ENCODE peak calls at places on chromosomes 13 and 19, in nine cellular contexts. One of them, this sample, is unnamed.

GRCh38 chr13:71879129-71879535 is 12.1 kb upstream of the DACH1 start:
- DNase-seq in EH: peak
- DNase-seq in adrenal gland: no peak
- DNase-seq in skeletal muscle cell: no peak
- DNase-seq in stimulated activated CD4-positive, alpha-beta T cell treated with anti-CD3 and anti-CD28 coated beads, Interleukin-4, amount 100 ng/mL, for 1 hour: no peak
- DNase-seq in H9: peak
- DNase-seq in activated T-helper 1 cell treated with anti-CD3 and anti-CD28 coated beads, Interleukin-12 subunit alpha, Interleukin-12 subunit beta, Interleukin-2, Interleukin-4 antibody, amounts not matched to agents 30 ng/mL and 10 ng/mL and 1 ng/mL, durations not matched to agents 14 hours and 24 hours and 36 hours: no peak
- DNase-seq in GF-D8: peak
- DNase-seq in T-helper 2 cell: no peak
- DNase-seq in this sample: peak

GRCh38 chr13:111575276-111575675 is 254.8 kb downstream of the TEX29 start:
- DNase-seq in EH: no peak
- DNase-seq in adrenal gland: no peak
- DNase-seq in skeletal muscle cell: no peak
- DNase-seq in stimulated activated CD4-positive, alpha-beta T cell treated with anti-CD3 and anti-CD28 coated beads, Interleukin-4, amount 100 ng/mL, for 1 hour: no peak
- DNase-seq in H9: no peak
- DNase-seq in activated T-helper 1 cell treated with anti-CD3 and anti-CD28 coated beads, Interleukin-12 subunit alpha, Interleukin-12 subunit beta, Interleukin-2, Interleukin-4 antibody, amounts not matched to agents 30 ng/mL and 10 ng/mL and 1 ng/mL, durations not matched to agents 14 hours and 24 hours and 36 hours: no peak
- DNase-seq in GF-D8: no peak
- DNase-seq in T-helper 2 cell: no peak
- DNase-seq in this sample: no peak

GRCh38 chr13:86108334-86108733 is 309.1 kb upstream of the SLITRK6 start:
- DNase-seq in EH: no peak
- DNase-seq in adrenal gland: no peak
- DNase-seq in skeletal muscle cell: no peak
- DNase-seq in stimulated activated CD4-positive, alpha-beta T cell treated with anti-CD3 and anti-CD28 coated beads, Interleukin-4, amount 100 ng/mL, for 1 hour: no peak
- DNase-seq in H9: no peak
- DNase-seq in activated T-helper 1 cell treated with anti-CD3 and anti-CD28 coated beads, Interleukin-12 subunit alpha, Interleukin-12 subunit beta, Interleukin-2, Interleukin-4 antibody, amounts not matched to agents 30 ng/mL and 10 ng/mL and 1 ng/mL, durations not matched to agents 14 hours and 24 hours and 36 hours: no peak
- DNase-seq in GF-D8: no peak
- DNase-seq in T-helper 2 cell: no peak
- DNase-seq in this sample: no peak

GRCh38 chr19:11192957-11193939 is 4.1 kb downstream of the KANK2 start:
- DNase-seq in EH: no peak
- DNase-seq in adrenal gland: no peak
- DNase-seq in skeletal muscle cell: no peak
- DNase-seq in stimulated activated CD4-positive, alpha-beta T cell treated with anti-CD3 and anti-CD28 coated beads, Interleukin-4, amount 100 ng/mL, for 1 hour: no peak
- DNase-seq in H9: no peak
- DNase-seq in activated T-helper 1 cell treated with anti-CD3 and anti-CD28 coated beads, Interleukin-12 subunit alpha, Interleukin-12 subunit beta, Interleukin-2, Interleukin-4 antibody, amounts not matched to agents 30 ng/mL and 10 ng/mL and 1 ng/mL, durations not matched to agents 14 hours and 24 hours and 36 hours: no peak
- DNase-seq in GF-D8: no peak
- DNase-seq in T-helper 2 cell: no peak
- DNase-seq in this sample: no peak

GRCh38 chr13:59356607-59357006 is 807.1 kb downstream of the DIAPH3 start:
- DNase-seq in EH: peak
- DNase-seq in adrenal gland: peak
- DNase-seq in skeletal muscle cell: peak
- DNase-seq in stimulated activated CD4-positive, alpha-beta T cell treated with anti-CD3 and anti-CD28 coated beads, Interleukin-4, amount 100 ng/mL, for 1 hour: no peak
- DNase-seq in H9: no peak
- DNase-seq in activated T-helper 1 cell treated with anti-CD3 and anti-CD28 coated beads, Interleukin-12 subunit alpha, Interleukin-12 subunit beta, Interleukin-2, Interleukin-4 antibody, amounts not matched to agents 30 ng/mL and 10 ng/mL and 1 ng/mL, durations not matched to agents 14 hours and 24 hours and 36 hours: no peak
- DNase-seq in GF-D8: peak
- DNase-seq in T-helper 2 cell: no peak
- DNase-seq in this sample: no peak

GRCh38 chr19:48372904-48373303 is 8.7 kb downstream of the SYNGR4 start:
- DNase-seq in EH: no peak
- DNase-seq in adrenal gland: no peak
- DNase-seq in skeletal muscle cell: no peak
- DNase-seq in stimulated activated CD4-positive, alpha-beta T cell treated with anti-CD3 and anti-CD28 coated beads, Interleukin-4, amount 100 ng/mL, for 1 hour: no peak
- DNase-seq in H9: no peak
- DNase-seq in activated T-helper 1 cell treated with anti-CD3 and anti-CD28 coated beads, Interleukin-12 subunit alpha, Interleukin-12 subunit beta, Interleukin-2, Interleukin-4 antibody, amounts not matched to agents 30 ng/mL and 10 ng/mL and 1 ng/mL, durations not matched to agents 14 hours and 24 hours and 36 hours: no peak
- DNase-seq in GF-D8: no peak
- DNase-seq in T-helper 2 cell: no peak
- DNase-seq in this sample: no peak

GRCh38 chr19:39641773-39642172 is 13.9 kb upstream of the LGALS16 start:
- DNase-seq in EH: no peak
- DNase-seq in adrenal gland: no peak
- DNase-seq in skeletal muscle cell: no peak
- DNase-seq in stimulated activated CD4-positive, alpha-beta T cell treated with anti-CD3 and anti-CD28 coated beads, Interleukin-4, amount 100 ng/mL, for 1 hour: no peak
- DNase-seq in H9: no peak
- DNase-seq in activated T-helper 1 cell treated with anti-CD3 and anti-CD28 coated beads, Interleukin-12 subunit alpha, Interleukin-12 subunit beta, Interleukin-2, Interleukin-4 antibody, amounts not matched to agents 30 ng/mL and 10 ng/mL and 1 ng/mL, durations not matched to agents 14 hours and 24 hours and 36 hours: no peak
- DNase-seq in GF-D8: no peak
- DNase-seq in T-helper 2 cell: no peak
- DNase-seq in this sample: no peak

GRCh38 chr19:42315024-42315423 is 1.9 kb downstream of the TMEM145 start:
- DNase-seq in EH: no peak
- DNase-seq in adrenal gland: no peak
- DNase-seq in skeletal muscle cell: no peak
- DNase-seq in stimulated activated CD4-positive, alpha-beta T cell treated with anti-CD3 and anti-CD28 coated beads, Interleukin-4, amount 100 ng/mL, for 1 hour: no peak
- DNase-seq in H9: no peak
- DNase-seq in activated T-helper 1 cell treated with anti-CD3 and anti-CD28 coated beads, Interleukin-12 subunit alpha, Interleukin-12 subunit beta, Interleukin-2, Interleukin-4 antibody, amounts not matched to agents 30 ng/mL and 10 ng/mL and 1 ng/mL, durations not matched to agents 14 hours and 24 hours and 36 hours: no peak
- DNase-seq in GF-D8: no peak
- DNase-seq in T-helper 2 cell: no peak
- DNase-seq in this sample: no peak

GRCh38 chr13:107289540-107289939 is 721.6 kb upstream of the ARGLU1 start:
- DNase-seq in EH: no peak
- DNase-seq in adrenal gland: no peak
- DNase-seq in skeletal muscle cell: no peak
- DNase-seq in stimulated activated CD4-positive, alpha-beta T cell treated with anti-CD3 and anti-CD28 coated beads, Interleukin-4, amount 100 ng/mL, for 1 hour: no peak
- DNase-seq in H9: no peak
- DNase-seq in activated T-helper 1 cell treated with anti-CD3 and anti-CD28 coated beads, Interleukin-12 subunit alpha, Interleukin-12 subunit beta, Interleukin-2, Interleukin-4 antibody, amounts not matched to agents 30 ng/mL and 10 ng/mL and 1 ng/mL, durations not matched to agents 14 hours and 24 hours and 36 hours: no peak
- DNase-seq in GF-D8: no peak
- DNase-seq in T-helper 2 cell: no peak
- DNase-seq in this sample: no peak

GRCh38 chr19:8050274-8051096 is 2.1 kb upstream of the CCL25 start:
- DNase-seq in EH: peak
- DNase-seq in adrenal gland: peak
- DNase-seq in skeletal muscle cell: peak
- DNase-seq in stimulated activated CD4-positive, alpha-beta T cell treated with anti-CD3 and anti-CD28 coated beads, Interleukin-4, amount 100 ng/mL, for 1 hour: peak
- DNase-seq in H9: peak
- DNase-seq in activated T-helper 1 cell treated with anti-CD3 and anti-CD28 coated beads, Interleukin-12 subunit alpha, Interleukin-12 subunit beta, Interleukin-2, Interleukin-4 antibody, amounts not matched to agents 30 ng/mL and 10 ng/mL and 1 ng/mL, durations not matched to agents 14 hours and 24 hours and 36 hours: peak
- DNase-seq in GF-D8: peak
- DNase-seq in T-helper 2 cell: peak
- DNase-seq in this sample: no peak

GRCh38 chr19:18507021-18507726 is 14.7 kb downstream of the ELL start:
- DNase-seq in EH: peak
- DNase-seq in adrenal gland: no peak
- DNase-seq in skeletal muscle cell: no peak
- DNase-seq in stimulated activated CD4-positive, alpha-beta T cell treated with anti-CD3 and anti-CD28 coated beads, Interleukin-4, amount 100 ng/mL, for 1 hour: no peak
- DNase-seq in H9: no peak
- DNase-seq in activated T-helper 1 cell treated with anti-CD3 and anti-CD28 coated beads, Interleukin-12 subunit alpha, Interleukin-12 subunit beta, Interleukin-2, Interleukin-4 antibody, amounts not matched to agents 30 ng/mL and 10 ng/mL and 1 ng/mL, durations not matched to agents 14 hours and 24 hours and 36 hours: no peak
- DNase-seq in GF-D8: peak
- DNase-seq in T-helper 2 cell: no peak
- DNase-seq in this sample: no peak

GRCh38 chr13:93080166-93080565 is 146.4 kb upstream of the GPC6 start:
- DNase-seq in EH: no peak
- DNase-seq in adrenal gland: no peak
- DNase-seq in skeletal muscle cell: no peak
- DNase-seq in stimulated activated CD4-positive, alpha-beta T cell treated with anti-CD3 and anti-CD28 coated beads, Interleukin-4, amount 100 ng/mL, for 1 hour: no peak
- DNase-seq in H9: no peak
- DNase-seq in activated T-helper 1 cell treated with anti-CD3 and anti-CD28 coated beads, Interleukin-12 subunit alpha, Interleukin-12 subunit beta, Interleukin-2, Interleukin-4 antibody, amounts not matched to agents 30 ng/mL and 10 ng/mL and 1 ng/mL, durations not matched to agents 14 hours and 24 hours and 36 hours: no peak
- DNase-seq in GF-D8: no peak
- DNase-seq in T-helper 2 cell: no peak
- DNase-seq in this sample: no peak

GRCh38 chr19:48994035-48994386 is 324 bp downstream of the RUVBL2 start:
- DNase-seq in EH: no peak
- DNase-seq in adrenal gland: no peak
- DNase-seq in skeletal muscle cell: no peak
- DNase-seq in stimulated activated CD4-positive, alpha-beta T cell treated with anti-CD3 and anti-CD28 coated beads, Interleukin-4, amount 100 ng/mL, for 1 hour: no peak
- DNase-seq in H9: no peak
- DNase-seq in activated T-helper 1 cell treated with anti-CD3 and anti-CD28 coated beads, Interleukin-12 subunit alpha, Interleukin-12 subunit beta, Interleukin-2, Interleukin-4 antibody, amounts not matched to agents 30 ng/mL and 10 ng/mL and 1 ng/mL, durations not matched to agents 14 hours and 24 hours and 36 hours: no peak
- DNase-seq in GF-D8: no peak
- DNase-seq in T-helper 2 cell: no peak
- DNase-seq in this sample: no peak

GRCh38 chr13:78722700-78723099 is 63.7 kb upstream of the OBI1 start:
- DNase-seq in EH: no peak
- DNase-seq in adrenal gland: no peak
- DNase-seq in skeletal muscle cell: no peak
- DNase-seq in stimulated activated CD4-positive, alpha-beta T cell treated with anti-CD3 and anti-CD28 coated beads, Interleukin-4, amount 100 ng/mL, for 1 hour: no peak
- DNase-seq in H9: no peak
- DNase-seq in activated T-helper 1 cell treated with anti-CD3 and anti-CD28 coated beads, Interleukin-12 subunit alpha, Interleukin-12 subunit beta, Interleukin-2, Interleukin-4 antibody, amounts not matched to agents 30 ng/mL and 10 ng/mL and 1 ng/mL, durations not matched to agents 14 hours and 24 hours and 36 hours: no peak
- DNase-seq in GF-D8: no peak
- DNase-seq in T-helper 2 cell: no peak
- DNase-seq in this sample: no peak

GRCh38 chr19:411723-412355 is 2.9 kb upstream of the C2CD4C start:
- DNase-seq in EH: no peak
- DNase-seq in adrenal gland: no peak
- DNase-seq in skeletal muscle cell: no peak
- DNase-seq in stimulated activated CD4-positive, alpha-beta T cell treated with anti-CD3 and anti-CD28 coated beads, Interleukin-4, amount 100 ng/mL, for 1 hour: no peak
- DNase-seq in H9: no peak
- DNase-seq in activated T-helper 1 cell treated with anti-CD3 and anti-CD28 coated beads, Interleukin-12 subunit alpha, Interleukin-12 subunit beta, Interleukin-2, Interleukin-4 antibody, amounts not matched to agents 30 ng/mL and 10 ng/mL and 1 ng/mL, durations not matched to agents 14 hours and 24 hours and 36 hours: no peak
- DNase-seq in GF-D8: no peak
- DNase-seq in T-helper 2 cell: no peak
- DNase-seq in this sample: no peak

GRCh38 chr19:4436231-4436630 is 21.4 kb downstream of the UBXN6 start:
- DNase-seq in EH: no peak
- DNase-seq in adrenal gland: no peak
- DNase-seq in skeletal muscle cell: no peak
- DNase-seq in stimulated activated CD4-positive, alpha-beta T cell treated with anti-CD3 and anti-CD28 coated beads, Interleukin-4, amount 100 ng/mL, for 1 hour: no peak
- DNase-seq in H9: no peak
- DNase-seq in activated T-helper 1 cell treated with anti-CD3 and anti-CD28 coated beads, Interleukin-12 subunit alpha, Interleukin-12 subunit beta, Interleukin-2, Interleukin-4 antibody, amounts not matched to agents 30 ng/mL and 10 ng/mL and 1 ng/mL, durations not matched to agents 14 hours and 24 hours and 36 hours: no peak
- DNase-seq in GF-D8: no peak
- DNase-seq in T-helper 2 cell: no peak
- DNase-seq in this sample: no peak

GRCh38 chr13:77177646-77178045 is 149.2 kb downstream of the MYCBP2 start:
- DNase-seq in EH: no peak
- DNase-seq in adrenal gland: no peak
- DNase-seq in skeletal muscle cell: no peak
- DNase-seq in stimulated activated CD4-positive, alpha-beta T cell treated with anti-CD3 and anti-CD28 coated beads, Interleukin-4, amount 100 ng/mL, for 1 hour: no peak
- DNase-seq in H9: no peak
- DNase-seq in activated T-helper 1 cell treated with anti-CD3 and anti-CD28 coated beads, Interleukin-12 subunit alpha, Interleukin-12 subunit beta, Interleukin-2, Interleukin-4 antibody, amounts not matched to agents 30 ng/mL and 10 ng/mL and 1 ng/mL, durations not matched to agents 14 hours and 24 hours and 36 hours: no peak
- DNase-seq in GF-D8: no peak
- DNase-seq in T-helper 2 cell: no peak
- DNase-seq in this sample: peak

GRCh38 chr13:29362849-29363604 is 232.5 kb downstream of the SLC7A1 start:
- DNase-seq in EH: peak
- DNase-seq in adrenal gland: peak
- DNase-seq in skeletal muscle cell: peak
- DNase-seq in stimulated activated CD4-positive, alpha-beta T cell treated with anti-CD3 and anti-CD28 coated beads, Interleukin-4, amount 100 ng/mL, for 1 hour: peak
- DNase-seq in H9: peak
- DNase-seq in activated T-helper 1 cell treated with anti-CD3 and anti-CD28 coated beads, Interleukin-12 subunit alpha, Interleukin-12 subunit beta, Interleukin-2, Interleukin-4 antibody, amounts not matched to agents 30 ng/mL and 10 ng/mL and 1 ng/mL, durations not matched to agents 14 hours and 24 hours and 36 hours: no peak
- DNase-seq in GF-D8: peak
- DNase-seq in T-helper 2 cell: no peak
- DNase-seq in this sample: peak

GRCh38 chr19:58128041-58128685 is 22.4 kb downstream of the ZNF329 start:
- DNase-seq in EH: peak
- DNase-seq in adrenal gland: no peak
- DNase-seq in skeletal muscle cell: no peak
- DNase-seq in stimulated activated CD4-positive, alpha-beta T cell treated with anti-CD3 and anti-CD28 coated beads, Interleukin-4, amount 100 ng/mL, for 1 hour: no peak
- DNase-seq in H9: no peak
- DNase-seq in activated T-helper 1 cell treated with anti-CD3 and anti-CD28 coated beads, Interleukin-12 subunit alpha, Interleukin-12 subunit beta, Interleukin-2, Interleukin-4 antibody, amounts not matched to agents 30 ng/mL and 10 ng/mL and 1 ng/mL, durations not matched to agents 14 hours and 24 hours and 36 hours: no peak
- DNase-seq in GF-D8: no peak
- DNase-seq in T-helper 2 cell: no peak
- DNase-seq in this sample: no peak

GRCh38 chr13:76300688-76301087 is 585.5 kb downstream of the KCTD12 start:
- DNase-seq in EH: no peak
- DNase-seq in adrenal gland: no peak
- DNase-seq in skeletal muscle cell: no peak
- DNase-seq in stimulated activated CD4-positive, alpha-beta T cell treated with anti-CD3 and anti-CD28 coated beads, Interleukin-4, amount 100 ng/mL, for 1 hour: no peak
- DNase-seq in H9: no peak
- DNase-seq in activated T-helper 1 cell treated with anti-CD3 and anti-CD28 coated beads, Interleukin-12 subunit alpha, Interleukin-12 subunit beta, Interleukin-2, Interleukin-4 antibody, amounts not matched to agents 30 ng/mL and 10 ng/mL and 1 ng/mL, durations not matched to agents 14 hours and 24 hours and 36 hours: no peak
- DNase-seq in GF-D8: no peak
- DNase-seq in T-helper 2 cell: no peak
- DNase-seq in this sample: no peak

GRCh38 chr19:33366127-33366526 is 7.4 kb upstream of the CEBPG start:
- DNase-seq in EH: no peak
- DNase-seq in adrenal gland: no peak
- DNase-seq in skeletal muscle cell: no peak
- DNase-seq in stimulated activated CD4-positive, alpha-beta T cell treated with anti-CD3 and anti-CD28 coated beads, Interleukin-4, amount 100 ng/mL, for 1 hour: no peak
- DNase-seq in H9: no peak
- DNase-seq in activated T-helper 1 cell treated with anti-CD3 and anti-CD28 coated beads, Interleukin-12 subunit alpha, Interleukin-12 subunit beta, Interleukin-2, Interleukin-4 antibody, amounts not matched to agents 30 ng/mL and 10 ng/mL and 1 ng/mL, durations not matched to agents 14 hours and 24 hours and 36 hours: no peak
- DNase-seq in GF-D8: no peak
- DNase-seq in T-helper 2 cell: no peak
- DNase-seq in this sample: no peak

GRCh38 chr19:42253245-42254082 is 1.5 kb downstream of the ERF start:
- DNase-seq in EH: peak
- DNase-seq in adrenal gland: peak
- DNase-seq in skeletal muscle cell: no peak
- DNase-seq in stimulated activated CD4-positive, alpha-beta T cell treated with anti-CD3 and anti-CD28 coated beads, Interleukin-4, amount 100 ng/mL, for 1 hour: peak
- DNase-seq in H9: peak
- DNase-seq in activated T-helper 1 cell treated with anti-CD3 and anti-CD28 coated beads, Interleukin-12 subunit alpha, Interleukin-12 subunit beta, Interleukin-2, Interleukin-4 antibody, amounts not matched to agents 30 ng/mL and 10 ng/mL and 1 ng/mL, durations not matched to agents 14 hours and 24 hours and 36 hours: peak
- DNase-seq in GF-D8: no peak
- DNase-seq in T-helper 2 cell: peak
- DNase-seq in this sample: no peak

GRCh38 chr19:32902448-32902847 is 32.9 kb upstream of the SLC7A9 start:
- DNase-seq in EH: no peak
- DNase-seq in adrenal gland: no peak
- DNase-seq in skeletal muscle cell: no peak
- DNase-seq in stimulated activated CD4-positive, alpha-beta T cell treated with anti-CD3 and anti-CD28 coated beads, Interleukin-4, amount 100 ng/mL, for 1 hour: no peak
- DNase-seq in H9: peak
- DNase-seq in activated T-helper 1 cell treated with anti-CD3 and anti-CD28 coated beads, Interleukin-12 subunit alpha, Interleukin-12 subunit beta, Interleukin-2, Interleukin-4 antibody, amounts not matched to agents 30 ng/mL and 10 ng/mL and 1 ng/mL, durations not matched to agents 14 hours and 24 hours and 36 hours: no peak
- DNase-seq in GF-D8: no peak
- DNase-seq in T-helper 2 cell: no peak
- DNase-seq in this sample: no peak

GRCh38 chr19:11473725-11474124 is 7.1 kb downstream of the ELAVL3 start:
- DNase-seq in EH: no peak
- DNase-seq in adrenal gland: no peak
- DNase-seq in skeletal muscle cell: no peak
- DNase-seq in stimulated activated CD4-positive, alpha-beta T cell treated with anti-CD3 and anti-CD28 coated beads, Interleukin-4, amount 100 ng/mL, for 1 hour: no peak
- DNase-seq in H9: no peak
- DNase-seq in activated T-helper 1 cell treated with anti-CD3 and anti-CD28 coated beads, Interleukin-12 subunit alpha, Interleukin-12 subunit beta, Interleukin-2, Interleukin-4 antibody, amounts not matched to agents 30 ng/mL and 10 ng/mL and 1 ng/mL, durations not matched to agents 14 hours and 24 hours and 36 hours: no peak
- DNase-seq in GF-D8: no peak
- DNase-seq in T-helper 2 cell: no peak
- DNase-seq in this sample: no peak

GRCh38 chr19:29850482-29850881 is 38.7 kb downstream of the CCNE1 start:
- DNase-seq in EH: no peak
- DNase-seq in adrenal gland: no peak
- DNase-seq in skeletal muscle cell: no peak
- DNase-seq in stimulated activated CD4-positive, alpha-beta T cell treated with anti-CD3 and anti-CD28 coated beads, Interleukin-4, amount 100 ng/mL, for 1 hour: no peak
- DNase-seq in H9: no peak
- DNase-seq in activated T-helper 1 cell treated with anti-CD3 and anti-CD28 coated beads, Interleukin-12 subunit alpha, Interleukin-12 subunit beta, Interleukin-2, Interleukin-4 antibody, amounts not matched to agents 30 ng/mL and 10 ng/mL and 1 ng/mL, durations not matched to agents 14 hours and 24 hours and 36 hours: no peak
- DNase-seq in GF-D8: no peak
- DNase-seq in T-helper 2 cell: no peak
- DNase-seq in this sample: no peak

GRCh38 chr13:44434441-44435141 is 61.0 kb downstream of the SERP2 start:
- DNase-seq in EH: no peak
- DNase-seq in adrenal gland: peak
- DNase-seq in skeletal muscle cell: no peak
- DNase-seq in stimulated activated CD4-positive, alpha-beta T cell treated with anti-CD3 and anti-CD28 coated beads, Interleukin-4, amount 100 ng/mL, for 1 hour: no peak
- DNase-seq in H9: no peak
- DNase-seq in activated T-helper 1 cell treated with anti-CD3 and anti-CD28 coated beads, Interleukin-12 subunit alpha, Interleukin-12 subunit beta, Interleukin-2, Interleukin-4 antibody, amounts not matched to agents 30 ng/mL and 10 ng/mL and 1 ng/mL, durations not matched to agents 14 hours and 24 hours and 36 hours: no peak
- DNase-seq in GF-D8: no peak
- DNase-seq in T-helper 2 cell: no peak
- DNase-seq in this sample: no peak

GRCh38 chr19:2625434-2625833 is 77.1 kb downstream of the GNG7 start:
- DNase-seq in EH: no peak
- DNase-seq in adrenal gland: no peak
- DNase-seq in skeletal muscle cell: no peak
- DNase-seq in stimulated activated CD4-positive, alpha-beta T cell treated with anti-CD3 and anti-CD28 coated beads, Interleukin-4, amount 100 ng/mL, for 1 hour: no peak
- DNase-seq in H9: no peak
- DNase-seq in activated T-helper 1 cell treated with anti-CD3 and anti-CD28 coated beads, Interleukin-12 subunit alpha, Interleukin-12 subunit beta, Interleukin-2, Interleukin-4 antibody, amounts not matched to agents 30 ng/mL and 10 ng/mL and 1 ng/mL, durations not matched to agents 14 hours and 24 hours and 36 hours: no peak
- DNase-seq in GF-D8: peak
- DNase-seq in T-helper 2 cell: no peak
- DNase-seq in this sample: no peak

GRCh38 chr13:23980160-23980551 is 82.9 kb upstream of the C1QTNF9B start:
- DNase-seq in EH: peak
- DNase-seq in adrenal gland: peak
- DNase-seq in skeletal muscle cell: no peak
- DNase-seq in stimulated activated CD4-positive, alpha-beta T cell treated with anti-CD3 and anti-CD28 coated beads, Interleukin-4, amount 100 ng/mL, for 1 hour: peak
- DNase-seq in H9: peak
- DNase-seq in activated T-helper 1 cell treated with anti-CD3 and anti-CD28 coated beads, Interleukin-12 subunit alpha, Interleukin-12 subunit beta, Interleukin-2, Interleukin-4 antibody, amounts not matched to agents 30 ng/mL and 10 ng/mL and 1 ng/mL, durations not matched to agents 14 hours and 24 hours and 36 hours: peak
- DNase-seq in GF-D8: no peak
- DNase-seq in T-helper 2 cell: peak
- DNase-seq in this sample: peak

GRCh38 chr13:63436288-63436687 is 2020.6 kb upstream of the PCDH20 start:
- DNase-seq in EH: no peak
- DNase-seq in adrenal gland: no peak
- DNase-seq in skeletal muscle cell: no peak
- DNase-seq in stimulated activated CD4-positive, alpha-beta T cell treated with anti-CD3 and anti-CD28 coated beads, Interleukin-4, amount 100 ng/mL, for 1 hour: no peak
- DNase-seq in H9: no peak
- DNase-seq in activated T-helper 1 cell treated with anti-CD3 and anti-CD28 coated beads, Interleukin-12 subunit alpha, Interleukin-12 subunit beta, Interleukin-2, Interleukin-4 antibody, amounts not matched to agents 30 ng/mL and 10 ng/mL and 1 ng/mL, durations not matched to agents 14 hours and 24 hours and 36 hours: no peak
- DNase-seq in GF-D8: no peak
- DNase-seq in T-helper 2 cell: no peak
- DNase-seq in this sample: no peak

GRCh38 chr13:102847272-102848234 is 1.7 kb downstream of the ERCC5 start:
- DNase-seq in EH: peak
- DNase-seq in adrenal gland: no peak
- DNase-seq in skeletal muscle cell: no peak
- DNase-seq in stimulated activated CD4-positive, alpha-beta T cell treated with anti-CD3 and anti-CD28 coated beads, Interleukin-4, amount 100 ng/mL, for 1 hour: no peak
- DNase-seq in H9: no peak
- DNase-seq in activated T-helper 1 cell treated with anti-CD3 and anti-CD28 coated beads, Interleukin-12 subunit alpha, Interleukin-12 subunit beta, Interleukin-2, Interleukin-4 antibody, amounts not matched to agents 30 ng/mL and 10 ng/mL and 1 ng/mL, durations not matched to agents 14 hours and 24 hours and 36 hours: no peak
- DNase-seq in GF-D8: peak
- DNase-seq in T-helper 2 cell: no peak
- DNase-seq in this sample: peak

GRCh38 chr19:1471514-1472107 is 7.4 kb downstream of the C19orf25 start:
- DNase-seq in EH: no peak
- DNase-seq in adrenal gland: no peak
- DNase-seq in skeletal muscle cell: no peak
- DNase-seq in stimulated activated CD4-positive, alpha-beta T cell treated with anti-CD3 and anti-CD28 coated beads, Interleukin-4, amount 100 ng/mL, for 1 hour: no peak
- DNase-seq in H9: no peak
- DNase-seq in activated T-helper 1 cell treated with anti-CD3 and anti-CD28 coated beads, Interleukin-12 subunit alpha, Interleukin-12 subunit beta, Interleukin-2, Interleukin-4 antibody, amounts not matched to agents 30 ng/mL and 10 ng/mL and 1 ng/mL, durations not matched to agents 14 hours and 24 hours and 36 hours: no peak
- DNase-seq in GF-D8: no peak
- DNase-seq in T-helper 2 cell: no peak
- DNase-seq in this sample: peak

This sample was measured in T47D.